ENCODE peak calls at places on chromosomes 13 and 19, in nine cellular contexts. M, X, G, O, Y, B, J, H and R are unnamed samples.

GRCh38 chr13:81874253-81874652 is 1533.3 kb upstream of the SPRY2 start:
- DNase-seq in G (no peak), X (no peak), O (no peak), B (no peak), J (no peak), M (no peak), H (no peak), Y (no peak), R (no peak)

GRCh38 chr13:97301382-97302095 is 79.4 kb downstream of the MBNL2 start:
- DNase-seq in H (no peak), O (no peak), G (no peak), X (no peak), B (no peak), Y (no peak), M (no peak), J (no peak), R (no peak)

GRCh38 chr19:38135150-38135998 is 88.6 kb downstream of the DPF1 start:
- DNase-seq in O (no peak), M (no peak), B (peak), Y (no peak), J (no peak), G (no peak), H (no peak), X (no peak), R (no peak)

GRCh38 chr13:99926014-99926731 is 45.4 kb downstream of the ZIC5 start:
- DNase-seq in Y (no peak), J (no peak), H (no peak), G (no peak), O (peak), B (peak), X (no peak), M (no peak), R (no peak)

GRCh38 chr13:25473864-25474263 is 102.1 kb downstream of the ATP8A2 start:
- DNase-seq in H (no peak), J (no peak), X (no peak), O (no peak), Y (no peak), B (no peak), G (no peak), M (no peak), R (no peak)

GRCh38 chr13:49271264-49271663 is 23.5 kb downstream of the CDADC1 start:
- DNase-seq in M (no peak), X (no peak), B (no peak), G (peak), O (no peak), J (no peak), H (no peak), Y (no peak), R (no peak)

GRCh38 chr13:31950121-31950810 is 81.3 kb upstream of the FRY start:
- DNase-seq in O (no peak), G (no peak), J (no peak), Y (no peak), B (no peak), H (no peak), M (no peak), X (no peak), R (no peak)

GRCh38 chr13:39463611-39464010 is 139.4 kb downstream of the LHFPL6 start:
- DNase-seq in B (no peak), J (no peak), Y (no peak), O (no peak), G (no peak), X (no peak), M (no peak), H (no peak), R (no peak)

GRCh38 chr13:107866007-107866665 is 349.2 kb downstream of the LIG4 start:
- DNase-seq in O (no peak), H (no peak), M (no peak), J (peak), B (peak), Y (no peak), X (peak), G (peak), R (peak)

GRCh38 chr13:52652980-52653303 is 306 bp downstream of the SUGT1 start:
- DNase-seq in M (no peak), H (no peak), Y (no peak), O (no peak), X (no peak), B (no peak), J (no peak), G (no peak), R (no peak)

GRCh38 chr19:4567584-4568071 is 8.1 kb upstream of the SEMA6B start:
- DNase-seq in H (peak), O (peak), G (peak), B (peak), J (peak), X (peak), M (no peak), Y (peak), R (peak)

GRCh38 chr13:81275666-81276258 is 934.8 kb upstream of the SPRY2 start:
- DNase-seq in O (no peak), B (no peak), G (peak), Y (no peak), J (no peak), H (no peak), M (no peak), X (no peak), R (no peak)

GRCh38 chr19:418761-419632 is 10.1 kb upstream of the C2CD4C start:
- DNase-seq in B (no peak), M (no peak), J (no peak), H (no peak), G (no peak), X (no peak), O (no peak), Y (no peak), R (no peak)

GRCh38 chr19:10769533-10770491 is 51.9 kb downstream of the DNM2 start:
- DNase-seq in G (peak), M (peak), B (peak), O (peak), Y (no peak), J (peak), X (no peak), H (no peak), R (no peak)

GRCh38 chr19:45972081-45972943 is 1.4 kb downstream of the NOVA2 start:
- DNase-seq in H (no peak), X (peak), M (no peak), Y (peak), G (no peak), O (no peak), B (no peak), J (no peak), R (peak)

GRCh38 chr19:48196321-48196761 is 25.9 kb downstream of the ZSWIM9 start:
- DNase-seq in M (no peak), X (no peak), B (no peak), G (no peak), H (no peak), O (no peak), Y (no peak), J (peak), R (no peak)

GRCh38 chr13:74173822-74174221 is 39.6 kb upstream of the KLF12 start:
- DNase-seq in Y (no peak), O (no peak), X (no peak), H (no peak), J (no peak), M (no peak), B (no peak), G (no peak), R (no peak)

GRCh38 chr19:49746206-49746958 is 16.7 kb downstream of the TSKS start:
- DNase-seq in G (peak), H (no peak), Y (peak), J (peak), X (peak), M (no peak), O (no peak), B (no peak), R (peak)

GRCh38 chr13:33016414-33017409 is at the start of gene KL:
- DNase-seq in B (no peak), G (peak), H (no peak), J (peak), M (no peak), Y (peak), X (peak), O (no peak), R (peak)

GRCh38 chr13:31050486-31051400 is 111.0 kb downstream of the HSPH1 start:
- DNase-seq in Y (no peak), O (no peak), B (peak), X (peak), H (no peak), M (no peak), G (peak), J (peak), R (no peak)

GRCh38 chr13:50080856-50081105 is 65.5 kb downstream of the KCNRG start:
- DNase-seq in G (no peak), X (no peak), J (no peak), M (no peak), H (no peak), O (no peak), B (peak), Y (no peak), R (no peak)

GRCh38 chr13:28495586-28496564 is 947 bp upstream of the FLT1 start:
- DNase-seq in H (no peak), J (no peak), X (no peak), O (no peak), M (no peak), Y (no peak), G (peak), B (no peak), R (no peak)

GRCh38 chr19:34556500-34556899 is 74.9 kb downstream of the WTIP start:
- DNase-seq in H (no peak), X (peak), O (peak), J (peak), Y (no peak), M (no peak), G (peak), B (no peak), R (peak)

GRCh38 chr13:113903912-113904311 is 40.0 kb upstream of the GAS6 start:
- DNase-seq in G (no peak), B (no peak), X (no peak), M (no peak), O (no peak), J (no peak), Y (no peak), H (no peak), R (no peak)